ENCODE peak calls at places on chromosomes 11 and 22, in nine cellular contexts. One of them, this sample, is unnamed.

GRCh38 chr11:79047356-79047755 is 393.5 kb downstream of the TENM4 start:
- DNase-seq in GM12878: no peak
- DNase-seq in IMR-90: no peak
- DNase-seq in transverse colon: no peak
- DNase-seq in BE2C: no peak
- DNase-seq in GM12865: no peak
- DNase-seq in uterus: no peak
- DNase-seq in fibroblast of mammary gland: no peak
- DNase-seq in H7: no peak
- DNase-seq in this sample: no peak

GRCh38 chr11:60880635-60881282 is 13.4 kb downstream of the ZP1 start:
- DNase-seq in GM12878: no peak
- DNase-seq in fibroblast of mammary gland: no peak
- DNase-seq in GM12865: no peak
- DNase-seq in H7: no peak
- DNase-seq in uterus: peak
- DNase-seq in IMR-90: no peak
- DNase-seq in transverse colon: no peak
- DNase-seq in BE2C: no peak
- DNase-seq in this sample: no peak

GRCh38 chr11:75160328-75160757 is 9.4 kb downstream of the SLCO2B1 start:
- DNase-seq in GM12865: no peak
- DNase-seq in H7: no peak
- DNase-seq in transverse colon: no peak
- DNase-seq in BE2C: no peak
- DNase-seq in fibroblast of mammary gland: no peak
- DNase-seq in IMR-90: no peak
- DNase-seq in uterus: peak
- DNase-seq in GM12878: no peak
- DNase-seq in this sample: no peak

GRCh38 chr11:77087723-77088225 is 14.9 kb upstream of the OMP start:
- DNase-seq in H7: no peak
- DNase-seq in BE2C: peak
- DNase-seq in GM12865: no peak
- DNase-seq in IMR-90: no peak
- DNase-seq in transverse colon: peak
- DNase-seq in fibroblast of mammary gland: no peak
- DNase-seq in uterus: no peak
- DNase-seq in GM12878: no peak
- DNase-seq in this sample: peak

GRCh38 chr11:94897330-94897768 is 76.0 kb downstream of the CWC15 start:
- DNase-seq in GM12865: peak
- DNase-seq in BE2C: peak
- DNase-seq in fibroblast of mammary gland: peak
- DNase-seq in GM12878: no peak
- DNase-seq in IMR-90: peak
- DNase-seq in H7: peak
- DNase-seq in transverse colon: peak
- DNase-seq in uterus: peak
- DNase-seq in this sample: no peak

GRCh38 chr22:42972592-42973535 is 42.1 kb downstream of the PACSIN2 start:
- DNase-seq in GM12865: no peak
- DNase-seq in uterus: no peak
- DNase-seq in H7: no peak
- DNase-seq in transverse colon: peak
- DNase-seq in fibroblast of mammary gland: no peak
- DNase-seq in IMR-90: no peak
- DNase-seq in BE2C: no peak
- DNase-seq in GM12878: no peak
- DNase-seq in this sample: no peak

GRCh38 chr11:134664447-134664846 is 252.4 kb upstream of the B3GAT1 start:
- DNase-seq in IMR-90: no peak
- DNase-seq in GM12878: no peak
- DNase-seq in fibroblast of mammary gland: no peak
- DNase-seq in H7: no peak
- DNase-seq in transverse colon: no peak
- DNase-seq in BE2C: no peak
- DNase-seq in uterus: no peak
- DNase-seq in GM12865: no peak
- DNase-seq in this sample: no peak

GRCh38 chr22:50483977-50484853 is 2.4 kb upstream of the MIOX start:
- DNase-seq in GM12878: no peak
- DNase-seq in fibroblast of mammary gland: no peak
- DNase-seq in uterus: no peak
- DNase-seq in BE2C: no peak
- DNase-seq in IMR-90: no peak
- DNase-seq in GM12865: no peak
- DNase-seq in H7: no peak
- DNase-seq in transverse colon: peak
- DNase-seq in this sample: no peak

GRCh38 chr11:61369372-61370348 is 7.5 kb downstream of the TMEM138 start:
- DNase-seq in GM12865: peak
- DNase-seq in BE2C: no peak
- DNase-seq in fibroblast of mammary gland: peak
- DNase-seq in GM12878: peak
- DNase-seq in H7: no peak
- DNase-seq in IMR-90: peak
- DNase-seq in uterus: peak
- DNase-seq in transverse colon: no peak
- DNase-seq in this sample: no peak

GRCh38 chr22:24565077-24565476 is 9.3 kb downstream of the SNRPD3 start:
- DNase-seq in IMR-90: no peak
- DNase-seq in GM12865: no peak
- DNase-seq in BE2C: no peak
- DNase-seq in H7: no peak
- DNase-seq in GM12878: no peak
- DNase-seq in fibroblast of mammary gland: no peak
- DNase-seq in uterus: no peak
- DNase-seq in transverse colon: no peak
- DNase-seq in this sample: peak

GRCh38 chr11:74397531-74398243 is 546 bp downstream of the PGM2L1 start:
- DNase-seq in H7: peak
- DNase-seq in GM12865: peak
- DNase-seq in BE2C: no peak
- DNase-seq in IMR-90: peak
- DNase-seq in uterus: no peak
- DNase-seq in transverse colon: peak
- DNase-seq in fibroblast of mammary gland: no peak
- DNase-seq in GM12878: no peak
- DNase-seq in this sample: peak

GRCh38 chr11:66676279-66676919 is 1.3 kb downstream of the RBM4B start:
- DNase-seq in GM12865: no peak
- DNase-seq in H7: no peak
- DNase-seq in fibroblast of mammary gland: no peak
- DNase-seq in BE2C: no peak
- DNase-seq in transverse colon: no peak
- DNase-seq in GM12878: no peak
- DNase-seq in IMR-90: no peak
- DNase-seq in uterus: no peak
- DNase-seq in this sample: peak

GRCh38 chr11:79182794-79183193 is 258.0 kb downstream of the TENM4 start:
- DNase-seq in GM12878: no peak
- DNase-seq in BE2C: no peak
- DNase-seq in transverse colon: no peak
- DNase-seq in GM12865: no peak
- DNase-seq in uterus: no peak
- DNase-seq in H7: no peak
- DNase-seq in fibroblast of mammary gland: peak
- DNase-seq in IMR-90: peak
- DNase-seq in this sample: no peak

GRCh38 chr22:31089101-31090100 is 8.3 kb downstream of the SMTN start:
- DNase-seq in transverse colon: peak
- DNase-seq in BE2C: peak
- DNase-seq in uterus: peak
- DNase-seq in fibroblast of mammary gland: peak
- DNase-seq in H7: peak
- DNase-seq in IMR-90: no peak
- DNase-seq in GM12878: no peak
- DNase-seq in GM12865: peak
- DNase-seq in this sample: peak

GRCh38 chr11:111514216-111515031 is at the start of gene HOATZ:
- DNase-seq in uterus: no peak
- DNase-seq in IMR-90: no peak
- DNase-seq in GM12878: no peak
- DNase-seq in GM12865: peak
- DNase-seq in transverse colon: no peak
- DNase-seq in H7: peak
- DNase-seq in BE2C: peak
- DNase-seq in fibroblast of mammary gland: no peak
- DNase-seq in this sample: no peak

GRCh38 chr11:17719028-17719939 is at the start of gene MYOD1:
- DNase-seq in GM12865: no peak
- DNase-seq in BE2C: no peak
- DNase-seq in transverse colon: no peak
- DNase-seq in GM12878: no peak
- DNase-seq in fibroblast of mammary gland: peak
- DNase-seq in H7: peak
- DNase-seq in IMR-90: no peak
- DNase-seq in uterus: no peak
- DNase-seq in this sample: no peak

GRCh38 chr22:46676479-46676878 is 56.3 kb downstream of the GRAMD4 start:
- DNase-seq in fibroblast of mammary gland: no peak
- DNase-seq in BE2C: no peak
- DNase-seq in GM12878: no peak
- DNase-seq in transverse colon: no peak
- DNase-seq in IMR-90: no peak
- DNase-seq in GM12865: no peak
- DNase-seq in H7: no peak
- DNase-seq in uterus: no peak
- DNase-seq in this sample: no peak

GRCh38 chr11:126284829-126285228 is 1.9 kb downstream of the TIRAP start:
- DNase-seq in GM12865: peak
- DNase-seq in BE2C: peak
- DNase-seq in transverse colon: peak
- DNase-seq in uterus: peak
- DNase-seq in fibroblast of mammary gland: peak
- DNase-seq in GM12878: peak
- DNase-seq in H7: no peak
- DNase-seq in IMR-90: peak
- DNase-seq in this sample: no peak
- H3K4me3 ChIP-seq in GM12865: peak
- H3K4me3 ChIP-seq in BE2C: no peak
- H3K4me3 ChIP-seq in transverse colon: no peak
- H3K4me3 ChIP-seq in uterus: no peak
- H3K4me3 ChIP-seq in fibroblast of mammary gland: no peak
- H3K4me3 ChIP-seq in GM12878: peak
- H3K4me3 ChIP-seq in H7: no peak
- H3K4me3 ChIP-seq in IMR-90: no peak
- H3K4me3 ChIP-seq in this sample: no peak

GRCh38 chr22:26322179-26322905 is 106.7 kb upstream of the ASPHD2 start:
- DNase-seq in transverse colon: no peak
- DNase-seq in GM12865: no peak
- DNase-seq in GM12878: no peak
- DNase-seq in IMR-90: peak
- DNase-seq in H7: no peak
- DNase-seq in uterus: no peak
- DNase-seq in fibroblast of mammary gland: peak
- DNase-seq in BE2C: no peak
- DNase-seq in this sample: no peak
- H3K4me3 ChIP-seq in transverse colon: no peak
- H3K4me3 ChIP-seq in GM12865: no peak
- H3K4me3 ChIP-seq in GM12878: no peak
- H3K4me3 ChIP-seq in IMR-90: no peak
- H3K4me3 ChIP-seq in H7: no peak
- H3K4me3 ChIP-seq in uterus: no peak
- H3K4me3 ChIP-seq in fibroblast of mammary gland: no peak
- H3K4me3 ChIP-seq in BE2C: no peak
- H3K4me3 ChIP-seq in this sample: no peak

GRCh38 chr11:130471731-130472433 is 23.4 kb downstream of the ADAMTS15 start:
- DNase-seq in transverse colon: no peak
- DNase-seq in IMR-90: no peak
- DNase-seq in GM12878: no peak
- DNase-seq in fibroblast of mammary gland: no peak
- DNase-seq in H7: no peak
- DNase-seq in uterus: no peak
- DNase-seq in GM12865: no peak
- DNase-seq in BE2C: no peak
- DNase-seq in this sample: no peak
- H3K4me3 ChIP-seq in transverse colon: no peak
- H3K4me3 ChIP-seq in IMR-90: no peak
- H3K4me3 ChIP-seq in GM12878: no peak
- H3K4me3 ChIP-seq in fibroblast of mammary gland: no peak
- H3K4me3 ChIP-seq in H7: no peak
- H3K4me3 ChIP-seq in uterus: no peak
- H3K4me3 ChIP-seq in GM12865: no peak
- H3K4me3 ChIP-seq in BE2C: no peak
- H3K4me3 ChIP-seq in this sample: no peak

DNA sequence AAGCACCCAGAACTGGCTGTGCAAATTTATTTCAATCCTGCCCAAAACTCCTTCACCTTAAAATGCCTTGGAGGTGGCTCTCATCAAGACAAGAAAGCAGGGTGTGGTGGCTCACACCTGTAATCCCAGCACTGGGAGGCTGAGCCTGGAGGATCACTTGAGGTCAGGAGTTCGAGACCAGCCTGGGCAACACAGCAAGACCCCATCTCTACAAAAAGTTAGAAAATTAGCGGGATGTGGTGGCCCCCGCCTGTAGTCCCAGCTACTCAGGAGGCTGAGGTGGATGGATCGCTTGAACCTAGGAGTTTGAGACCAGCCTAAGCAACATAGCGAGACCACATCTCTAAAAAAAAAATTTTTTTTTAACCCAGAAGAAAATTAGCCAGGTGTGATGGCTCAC is 689 bp upstream of the RAB39A start:
- DNase-seq in GM12878: no peak
- DNase-seq in GM12865: no peak
- DNase-seq in uterus: no peak
- DNase-seq in BE2C: no peak
- DNase-seq in transverse colon: no peak
- DNase-seq in IMR-90: no peak
- DNase-seq in H7: no peak
- DNase-seq in fibroblast of mammary gland: no peak
- DNase-seq in this sample: no peak
- H3K4me3 ChIP-seq in GM12878: peak
- H3K4me3 ChIP-seq in GM12865: peak
- H3K4me3 ChIP-seq in uterus: no peak
- H3K4me3 ChIP-seq in BE2C: peak
- H3K4me3 ChIP-seq in transverse colon: peak
- H3K4me3 ChIP-seq in IMR-90: no peak
- H3K4me3 ChIP-seq in H7: peak
- H3K4me3 ChIP-seq in fibroblast of mammary gland: peak
- H3K4me3 ChIP-seq in this sample: peak

GRCh38 chr11:130020323-130020722 is 17.7 kb upstream of the PRDM10 start:
- DNase-seq in BE2C: no peak
- DNase-seq in IMR-90: peak
- DNase-seq in H7: peak
- DNase-seq in fibroblast of mammary gland: no peak
- DNase-seq in GM12878: no peak
- DNase-seq in transverse colon: no peak
- DNase-seq in uterus: no peak
- DNase-seq in GM12865: no peak
- DNase-seq in this sample: no peak
- H3K4me3 ChIP-seq in BE2C: no peak
- H3K4me3 ChIP-seq in IMR-90: no peak
- H3K4me3 ChIP-seq in H7: no peak
- H3K4me3 ChIP-seq in fibroblast of mammary gland: no peak
- H3K4me3 ChIP-seq in GM12878: no peak
- H3K4me3 ChIP-seq in transverse colon: no peak
- H3K4me3 ChIP-seq in uterus: no peak
- H3K4me3 ChIP-seq in GM12865: no peak
- H3K4me3 ChIP-seq in this sample: no peak

GRCh38 chr11:127080735-127081134 is 80.2 kb upstream of the KIRREL3 start:
- DNase-seq in fibroblast of mammary gland: no peak
- DNase-seq in H7: no peak
- DNase-seq in uterus: no peak
- DNase-seq in GM12878: no peak
- DNase-seq in transverse colon: no peak
- DNase-seq in IMR-90: no peak
- DNase-seq in GM12865: no peak
- DNase-seq in BE2C: no peak
- DNase-seq in this sample: no peak
- H3K4me3 ChIP-seq in fibroblast of mammary gland: no peak
- H3K4me3 ChIP-seq in H7: no peak
- H3K4me3 ChIP-seq in uterus: no peak
- H3K4me3 ChIP-seq in GM12878: no peak
- H3K4me3 ChIP-seq in transverse colon: no peak
- H3K4me3 ChIP-seq in IMR-90: no peak
- H3K4me3 ChIP-seq in GM12865: no peak
- H3K4me3 ChIP-seq in BE2C: no peak
- H3K4me3 ChIP-seq in this sample: no peak